ENCODE peak calls at places on chromosomes 6 and 20, in four cellular contexts. S is HepG2, V is K562, H is GM12878. K is an unnamed sample.

GRCh38 chr20:54013397-54013941 is 56.9 kb downstream of the BCAS1 start:
- DNase-seq in S (no peak), V (no peak), H (no peak), K (no peak)

GRCh38 chr6:55449219-55449618 is 122.0 kb downstream of the GFRAL start:
- DNase-seq in S (no peak), V (no peak), H (no peak), K (peak)

GRCh38 chr6:78484181-78485064 is 382.9 kb upstream of the IRAK1BP1 start:
- DNase-seq in S (no peak), V (no peak), H (no peak), K (no peak)

GRCh38 chr6:43817192-43817591 is 47.2 kb downstream of the VEGFA start:
- DNase-seq in S (peak), V (peak), H (no peak), K (peak)

GRCh38 chr6:135087803-135088202 is 33.2 kb upstream of the HBS1L start:
- DNase-seq in S (no peak), V (no peak), H (no peak), K (no peak)

GRCh38 chr6:126945150-126945549 is 173.3 kb upstream of the RSPO3 start:
- DNase-seq in S (no peak), V (no peak), H (no peak), K (no peak)

GRCh38 chr6:134482585-134483346 is 164.9 kb upstream of the SGK1 start:
- DNase-seq in S (no peak), V (no peak), H (no peak), K (no peak)

GRCh38 chr20:10565922-10566897 is 107.6 kb downstream of the JAG1 start:
- DNase-seq in S (peak), V (no peak), H (no peak), K (no peak)

GRCh38 chr20:37567331-37567665 is 39.6 kb upstream of the BLCAP start:
- DNase-seq in S (no peak), V (no peak), H (no peak), K (no peak)

GRCh38 chr20:37921341-37921929 is 18.5 kb downstream of the VSTM2L start:
- DNase-seq in S (no peak), V (no peak), H (peak), K (no peak)

GRCh38 chr6:35600659-35601125 is 88.0 kb upstream of the TULP1 start:
- DNase-seq in S (no peak), V (no peak), H (no peak), K (no peak)

GRCh38 chr6:40723967-40724366 is 136.8 kb upstream of the LRFN2 start:
- DNase-seq in S (no peak), V (no peak), H (no peak), K (no peak)

GRCh38 chr6:167699141-167700036 is 127.3 kb upstream of the AFDN start:
- DNase-seq in S (no peak), V (no peak), H (peak), K (no peak)

GRCh38 chr6:148272084-148272483 is 70.6 kb upstream of the SASH1 start:
- DNase-seq in S (no peak), V (no peak), H (no peak), K (no peak)

GRCh38 chr20:3115190-3116107 is 30.9 kb upstream of the AVP start:
- DNase-seq in S (peak), V (peak), H (peak), K (peak)

GRCh38 chr6:20953019-20953418 is 418.8 kb downstream of the CDKAL1 start:
- DNase-seq in S (no peak), V (no peak), H (no peak), K (no peak)

GRCh38 chr6:29016559-29017427 is 11.7 kb upstream of the ZNF311 start:
- DNase-seq in S (peak), V (peak), H (peak), K (peak)
- TF ChIP-seq CBFB in S (no peak), V (no peak), H (no peak), K (no peak)

DNA sequence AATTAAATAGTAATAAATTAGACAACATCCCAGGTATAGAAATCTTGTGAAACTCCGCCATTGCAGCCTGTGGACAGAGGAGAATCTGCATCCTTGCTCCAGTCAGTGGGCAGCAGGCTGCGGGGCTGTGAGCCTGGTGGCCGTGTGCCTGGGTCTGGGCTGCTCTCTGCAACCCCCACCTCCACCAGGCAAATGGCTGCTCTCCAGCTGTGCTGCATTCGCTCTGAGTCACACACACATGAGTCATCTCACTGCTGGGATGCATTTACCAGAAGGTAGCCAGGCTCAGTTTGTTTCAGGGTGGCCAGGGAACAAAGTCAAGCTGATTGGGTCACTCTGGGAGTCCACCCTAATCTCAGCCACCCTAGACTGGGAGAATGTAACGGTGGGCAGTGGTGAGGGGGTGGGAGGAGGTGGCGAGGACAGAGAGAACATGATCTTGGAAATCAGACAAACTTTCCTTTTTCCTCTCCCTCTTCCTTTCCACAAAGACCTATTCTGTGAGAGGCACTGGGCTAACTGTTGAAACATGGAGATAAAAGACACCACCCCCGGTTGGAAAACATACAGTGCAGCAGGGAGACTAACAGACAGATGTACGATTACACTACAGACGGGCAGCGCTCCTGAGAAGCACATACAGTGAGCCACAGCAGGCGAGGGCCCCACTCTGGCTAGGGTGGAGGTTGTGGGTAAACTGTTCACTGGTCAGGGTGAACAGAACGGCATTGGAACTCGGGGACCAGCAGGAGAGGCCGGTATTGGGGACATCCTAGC is 59.2 kb downstream of the TRAM2 start:
- DNase-seq in S (peak), V (peak), H (no peak), K (peak)
- TF ChIP-seq CBFB in S (no peak), V (no peak), H (no peak), K (no peak)

DNA sequence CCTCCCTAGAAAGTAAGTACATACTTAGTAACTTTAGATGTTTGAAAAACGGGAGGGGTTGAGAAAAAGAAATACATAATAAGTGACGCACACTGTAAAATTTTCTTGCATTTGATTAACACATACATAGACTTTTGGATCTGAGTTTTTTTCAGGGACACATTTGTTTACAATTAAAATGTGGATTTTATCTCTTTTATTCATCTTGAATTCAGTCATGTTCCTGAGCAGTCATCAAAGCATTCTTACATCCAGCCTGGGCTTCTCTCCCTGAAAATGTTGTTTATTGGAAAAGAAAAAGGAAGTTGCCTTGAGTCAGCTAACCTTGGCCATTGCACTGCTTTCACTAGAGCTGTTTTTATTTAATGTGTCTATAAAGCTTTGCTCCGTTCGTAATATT is 8.7 kb upstream of the RPP40 start:
- DNase-seq in S (no peak), V (no peak), H (no peak), K (no peak)
- TF ChIP-seq CBFB in S (no peak), V (no peak), H (no peak), K (no peak)

DNA sequence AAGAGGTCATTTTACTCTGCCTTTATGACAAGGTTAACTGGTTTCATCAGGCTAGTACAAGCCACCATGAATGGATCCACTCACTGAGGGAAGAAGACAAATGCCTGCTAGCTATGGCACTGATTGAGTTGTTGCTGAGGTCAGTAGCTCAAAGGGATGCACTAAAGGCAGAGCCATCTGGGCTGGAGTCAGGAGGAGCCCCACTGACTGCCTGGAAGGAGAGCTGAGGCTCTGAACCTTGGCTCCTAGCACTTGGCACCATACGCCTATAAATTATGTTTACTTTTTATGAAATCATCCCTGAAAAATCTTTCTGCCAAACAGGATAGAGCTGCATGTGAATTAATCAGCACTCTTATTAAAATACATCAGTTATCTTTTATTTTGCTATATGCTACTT is 104.6 kb downstream of the DTD1 start:
- DNase-seq in S (no peak), V (no peak), H (no peak), K (no peak)
- TF ChIP-seq CBFB in S (no peak), V (no peak), H (no peak), K (no peak)

DNA sequence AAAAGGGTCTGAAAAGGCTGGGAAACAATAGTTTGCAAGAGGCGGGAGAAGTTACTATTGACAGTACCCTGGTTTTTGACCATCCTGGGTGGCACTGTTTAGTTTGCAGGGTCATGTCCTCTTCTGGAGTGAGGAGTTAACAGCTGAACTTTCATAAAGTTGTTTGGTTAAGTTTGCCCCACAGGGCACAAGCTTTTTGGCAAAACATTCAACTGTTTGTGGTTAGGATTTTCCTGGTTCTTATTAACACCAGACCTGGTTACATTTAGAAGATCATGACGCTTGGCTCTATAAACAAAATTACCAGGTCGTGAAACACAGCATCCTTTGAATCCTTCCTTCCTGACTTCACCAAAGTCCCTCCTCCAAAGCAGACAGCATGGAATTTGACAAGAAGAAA is 106.1 kb downstream of the RIN2 start:
- DNase-seq in S (no peak), V (no peak), H (no peak), K (no peak)
- TF ChIP-seq CBFB in S (no peak), V (no peak), H (no peak), K (no peak)

GRCh38 chr6:37631295-37631694 is 66.4 kb downstream of the MDGA1 start:
- DNase-seq in S (no peak), V (no peak), H (no peak), K (no peak)
- TF ChIP-seq CBFB in S (no peak), V (no peak), H (no peak), K (no peak)

DNA sequence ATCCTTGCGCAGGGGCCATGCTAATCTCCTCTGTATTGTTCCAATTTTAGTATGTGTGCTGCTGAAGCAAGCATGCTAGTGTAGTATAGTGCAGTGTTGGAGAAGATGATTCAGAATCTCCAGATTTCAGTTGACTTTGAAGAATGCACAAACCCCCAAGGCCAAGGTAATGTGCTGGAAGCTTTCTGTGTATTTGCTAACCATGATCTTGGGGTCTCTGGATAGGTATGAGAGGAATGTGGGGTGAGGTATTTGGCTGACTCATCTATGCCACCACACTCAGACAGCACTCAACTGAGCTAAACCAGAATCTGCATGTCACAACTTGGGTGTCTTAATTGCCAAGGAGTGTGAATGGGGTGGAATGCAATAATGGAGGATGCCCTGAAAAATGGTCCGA is 42.7 kb upstream of the DEK start:
- DNase-seq in S (no peak), V (no peak), H (no peak), K (no peak)
- TF ChIP-seq CBFB in S (no peak), V (no peak), H (no peak), K (no peak)

DNA sequence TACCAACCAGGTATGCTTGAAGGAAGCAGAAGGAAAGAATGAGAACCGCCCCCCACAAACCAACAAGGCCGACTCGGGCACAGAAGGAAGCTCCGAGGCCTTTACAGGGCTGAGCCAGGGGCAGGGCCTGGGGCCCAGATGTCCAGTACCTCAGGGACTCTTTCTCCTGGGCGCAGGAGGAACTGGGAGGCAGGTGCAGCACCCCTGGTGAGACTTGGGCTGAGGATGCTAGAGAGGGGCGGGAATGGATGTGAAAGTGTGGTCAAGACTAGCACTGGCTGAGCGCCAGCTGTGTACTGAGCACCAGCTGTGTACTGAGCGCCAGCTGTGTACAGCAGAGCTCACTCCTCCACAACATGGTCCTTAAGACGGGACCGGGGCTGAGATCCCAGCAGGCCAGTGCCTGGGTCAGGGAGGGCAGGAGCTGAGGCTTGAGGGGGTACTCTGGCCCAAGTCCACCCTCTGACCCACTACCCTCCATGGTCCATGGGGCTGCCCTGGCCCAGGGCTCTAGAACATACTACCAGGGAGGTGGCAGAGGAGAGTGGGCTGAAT is 369.4 kb downstream of the TAF4 start:
- DNase-seq in S (no peak), V (no peak), H (no peak), K (no peak)
- TF ChIP-seq CBFB in S (no peak), V (no peak), H (no peak), K (no peak)